ENCODE peak calls at places on chromosomes 3 and 15, in six cellular contexts. W, P, L, B, Q and M are unnamed samples.

GRCh38 chr15:29135702-29136426 is 133.8 kb downstream of the NSMCE3 start:
- DNase-seq in W (no peak), P (no peak), L (no peak), B (no peak), Q (no peak), M (no peak)

GRCh38 chr15:76117181-76117580 is 57.4 kb downstream of the TMEM266 start:
- DNase-seq in W (no peak), P (no peak), L (no peak), B (no peak), Q (no peak), M (no peak)

GRCh38 chr15:45179221-45179985 is 8.4 kb downstream of the SHF start:
- DNase-seq in W (no peak), P (peak; percentile 37), L (peak; percentile 17), B (no peak), Q (no peak), M (peak; percentile 70)

GRCh38 chr3:189512039-189512438 is 119.2 kb upstream of the TP63 start:
- DNase-seq in W (no peak), P (no peak), L (no peak), B (no peak), Q (no peak), M (no peak)

GRCh38 chr15:58479941-58480340 is 48.1 kb downstream of the LIPC start:
- DNase-seq in W (no peak), P (no peak), L (peak; percentile 96), B (no peak), Q (no peak), M (no peak)

GRCh38 chr3:138818175-138818574 is 16.6 kb downstream of the PIK3CB start:
- DNase-seq in W (peak; percentile 42), P (no peak), L (peak; percentile 22), B (no peak), Q (no peak), M (no peak)

GRCh38 chr3:71441925-71442620 is 141.5 kb downstream of the FOXP1 start:
- DNase-seq in W (no peak), P (no peak), L (no peak), B (no peak), Q (no peak), M (no peak)

GRCh38 chr3:43512749-43513404 is 108.9 kb downstream of the ANO10 start:
- DNase-seq in W (no peak), P (no peak), L (no peak), B (no peak), Q (no peak), M (no peak)

GRCh38 chr3:98553751-98554150 is 22.0 kb downstream of the GPR15 start:
- DNase-seq in W (no peak), P (no peak), L (no peak), B (no peak), Q (no peak), M (no peak)

GRCh38 chr3:133488785-133489367 is 84.6 kb upstream of the CDV3 start:
- DNase-seq in W (no peak), P (no peak), L (peak; percentile 65), B (no peak), Q (peak; percentile 46), M (no peak)

GRCh38 chr15:29774900-29775299 is 47.4 kb downstream of the TJP1 start:
- DNase-seq in W (no peak), P (no peak), L (peak; percentile 79), B (no peak), Q (no peak), M (peak; percentile 42)

GRCh38 chr15:80840173-80841130 is 61.3 kb downstream of the CEMIP start:
- DNase-seq in W (no peak), P (no peak), L (no peak), B (no peak), Q (no peak), M (no peak)

GRCh38 chr15:81098884-81099601 is 35.0 kb upstream of the CFAP161 start:
- DNase-seq in W (no peak), P (no peak), L (peak; percentile 8), B (no peak), Q (no peak), M (no peak)

GRCh38 chr15:100766225-100767001 is 113.2 kb upstream of the ALDH1A3 start:
- DNase-seq in W (no peak), P (no peak), L (no peak), B (no peak), Q (peak; percentile 63), M (no peak)

GRCh38 chr15:42037650-42038049 is 16.8 kb upstream of the PLA2G4E start:
- DNase-seq in W (no peak), P (no peak), L (peak; percentile 75), B (no peak), Q (no peak), M (no peak)

GRCh38 chr3:59251899-59252298 is 202.1 kb upstream of the CFAP20DC start:
- DNase-seq in W (no peak), P (no peak), L (no peak), B (no peak), Q (no peak), M (peak; percentile 42)

GRCh38 chr3:171407746-171408145 is 52.5 kb downstream of the TNIK start:
- DNase-seq in W (peak; percentile 79), P (no peak), L (peak; percentile 61), B (no peak), Q (no peak), M (peak; percentile 73)

GRCh38 chr3:76065975-76066374 is 280.6 kb upstream of the ZNF717 start:
- DNase-seq in W (no peak), P (no peak), L (no peak), B (no peak), Q (no peak), M (no peak)

GRCh38 chr3:46566040-46566631 is at the start of gene LRRC2:
- DNase-seq in W (peak; percentile 75), P (peak; percentile 16), L (peak; percentile 31), B (no peak), Q (peak; percentile 32), M (no peak)

GRCh38 chr15:40985541-40986330 is 32.5 kb downstream of the CHAC1 start:
- DNase-seq in W (no peak), P (no peak), L (no peak), B (no peak), Q (no peak), M (no peak)

GRCh38 chr3:10726787-10727186 is 89.2 kb upstream of the SLC6A11 start:
- DNase-seq in W (no peak), P (no peak), L (no peak), B (no peak), Q (no peak), M (no peak)

GRCh38 chr15:99031681-99032080 is 24.1 kb upstream of the PGPEP1L start:
- DNase-seq in W (no peak), P (no peak), L (no peak), B (no peak), Q (no peak), M (no peak)

GRCh38 chr3:159586587-159587202 is 401.9 kb upstream of the IL12A start:
- DNase-seq in W (peak; percentile 33), P (no peak), L (peak; percentile 57), B (no peak), Q (peak; percentile 30), M (peak; percentile 71)

GRCh38 chr3:106683931-106684330 is 693.3 kb upstream of the CCDC54 start:
- DNase-seq in W (no peak), P (no peak), L (peak; percentile 53), B (no peak), Q (no peak), M (no peak)